ENCODE peak calls at places on chromosomes 2 and 18, in ten cellular contexts. T is stomach; Q is astrocyte of the spinal cord; K is effector memory CD8-positive, alpha-beta T cell; Z is stimulated activated CD4-positive, alpha-beta T cell treated with anti-CD3 and anti-CD28 coated beads, Interleukin-2, amount 100 ng/mL, for 48 hours; R is KBM-7; L is tibial nerve; U is dermis blood vessel endothelial cell; H is stimulated activated naive CD4-positive, alpha-beta T cell; O is NCI-H510A treated with DMSO at 0.1 percent for 48 hours. S is an unnamed sample.

GRCh38 chr2:38528008-38528442 is 74.7 kb downstream of the HNRNPLL start:
- DNase-seq in T (no peak), Q (peak), K (no peak), Z (peak), R (peak), L (no peak), U (peak), H (no peak), O (peak), S (no peak)

GRCh38 chr2:231246171-231246842 is 47.9 kb downstream of the ARMC9 start:
- DNase-seq in T (no peak), Q (no peak), K (no peak), Z (no peak), R (no peak), L (no peak), U (no peak), H (no peak), O (peak), S (no peak)

GRCh38 chr2:28318023-28318422 is 74.6 kb upstream of the FOSL2 start:
- DNase-seq in T (no peak), Q (no peak), K (no peak), Z (no peak), R (no peak), L (no peak), U (no peak), H (no peak), O (no peak), S (no peak)

GRCh38 chr2:88227446-88227845 is 57.3 kb downstream of the THNSL2 start:
- DNase-seq in T (no peak), Q (peak), K (no peak), Z (no peak), R (no peak), L (no peak), U (no peak), H (no peak), O (no peak), S (no peak)

GRCh38 chr2:75289771-75290170 is 90.5 kb upstream of the TACR1 start:
- DNase-seq in T (no peak), Q (peak), K (no peak), Z (no peak), R (no peak), L (no peak), U (no peak), H (no peak), O (no peak), S (no peak)

GRCh38 chr18:42112657-42113420 is 157.8 kb downstream of the PIK3C3 start:
- DNase-seq in T (no peak), Q (peak), K (no peak), Z (no peak), R (peak), L (no peak), U (no peak), H (no peak), O (peak), S (no peak)

GRCh38 chr2:1591978-1592907 is 152.1 kb downstream of the PXDN start:
- DNase-seq in T (no peak), Q (peak), K (no peak), Z (no peak), R (no peak), L (peak), U (peak), H (no peak), O (no peak), S (no peak)

GRCh38 chr2:240436626-240437180 is 1.2 kb downstream of the GPC1 start:
- DNase-seq in T (no peak), Q (peak), K (no peak), Z (no peak), R (no peak), L (no peak), U (peak), H (no peak), O (no peak), S (no peak)

GRCh38 chr2:30772021-30772705 is 35.1 kb downstream of the CAPN13 start:
- DNase-seq in T (peak), Q (no peak), K (no peak), Z (no peak), R (no peak), L (no peak), U (no peak), H (no peak), O (no peak), S (no peak)

GRCh38 chr18:10244341-10244740 is 210.1 kb upstream of the APCDD1 start:
- DNase-seq in T (peak), Q (no peak), K (no peak), Z (no peak), R (no peak), L (no peak), U (no peak), H (no peak), O (no peak), S (no peak)

GRCh38 chr2:175318542-175318941 is 137.0 kb upstream of the ATP5MC3 start:
- DNase-seq in T (no peak), Q (no peak), K (no peak), Z (no peak), R (no peak), L (no peak), U (no peak), H (no peak), O (no peak), S (no peak)

GRCh38 chr18:40874233-40874632 is 1080.8 kb upstream of the PIK3C3 start:
- DNase-seq in T (no peak), Q (peak), K (no peak), Z (no peak), R (no peak), L (no peak), U (no peak), H (no peak), O (no peak), S (no peak)

GRCh38 chr18:41761329-41762028 is 193.6 kb upstream of the PIK3C3 start:
- DNase-seq in T (no peak), Q (peak), K (no peak), Z (no peak), R (no peak), L (no peak), U (no peak), H (no peak), O (no peak), S (no peak)

GRCh38 chr2:207630491-207630890 is 5.3 kb upstream of the METTL21A start:
- DNase-seq in T (no peak), Q (no peak), K (no peak), Z (no peak), R (no peak), L (no peak), U (no peak), H (no peak), O (no peak), S (no peak)